ENCODE peak calls at places on chromosomes 7 and 10, in seven cellular contexts. H is stimulated activated CD8-positive, alpha-beta memory T cell treated with anti-CD3 and anti-CD28 coated beads, Interleukin-12 subunit alpha, Interleukin-12 subunit beta, amount 100 ng/mL, for 4 hours; F is nephron progenitor cell; P is CD4-positive, alpha-beta T cell; E is NCI-H1436; I is GM04504; C is stromal cell of bone marrow. O is an unnamed sample.

GRCh38 chr7:39271386-39271785 is 293.7 kb downstream of the POU6F2 start:
- DNase-seq in H (no peak), F (no peak), P (no peak), E (no peak), I (no peak), C (peak; percentile 18), O (peak; percentile 79)

GRCh38 chr10:133356549-133356948 is 1.3 kb downstream of the FUOM start:
- DNase-seq in H (no peak), F (no peak), P (no peak), E (no peak), I (no peak), C (no peak), O (no peak)

GRCh38 chr10:52783726-52784125 is 11.1 kb upstream of the MBL2 start:
- DNase-seq in H (no peak), F (no peak), P (no peak), E (no peak), I (no peak), C (no peak), O (no peak)

GRCh38 chr10:113059001-113059780 is 109.1 kb downstream of the TCF7L2 start:
- DNase-seq in H (no peak), F (peak; percentile 33), P (no peak), E (no peak), I (no peak), C (no peak), O (no peak)

GRCh38 chr7:16402084-16402483 is 19.3 kb downstream of the CRPPA start:
- DNase-seq in H (no peak), F (no peak), P (no peak), E (no peak), I (no peak), C (no peak), O (no peak)

GRCh38 chr10:25059990-25060389 is 43.6 kb downstream of the THNSL1 start:
- DNase-seq in H (no peak), F (no peak), P (no peak), E (no peak), I (peak; percentile 60), C (peak; percentile 74), O (peak; percentile 78)

GRCh38 chr10:100138921-100139496 is 46.8 kb downstream of the ERLIN1 start:
- DNase-seq in H (no peak), F (no peak), P (no peak), E (no peak), I (no peak), C (no peak), O (no peak)

GRCh38 chr10:70672165-70672992 is at the start of gene ADAMTS14:
- DNase-seq in H (peak; percentile 19), F (peak; percentile 76), P (no peak), E (peak; percentile 22), I (no peak), C (no peak), O (peak; percentile 90)

GRCh38 chr10:68543004-68543918 is 15.9 kb upstream of the SLC25A16 start:
- DNase-seq in H (no peak), F (no peak), P (no peak), E (no peak), I (no peak), C (no peak), O (no peak)

GRCh38 chr7:113824117-113824823 is 94.5 kb downstream of the PPP1R3A start:
- DNase-seq in H (no peak), F (no peak), P (no peak), E (no peak), I (no peak), C (no peak), O (no peak)

GRCh38 chr7:98439484-98439883 is 38.6 kb upstream of the BAIAP2L1 start:
- DNase-seq in H (no peak), F (no peak), P (no peak), E (no peak), I (no peak), C (no peak), O (no peak)

GRCh38 chr7:151087247-151088018 is 1.2 kb downstream of the AGAP3 start:
- DNase-seq in H (no peak), F (peak; percentile 65), P (peak; percentile 26), E (no peak), I (no peak), C (no peak), O (peak; percentile 52)

GRCh38 chr10:79984851-79985250 is 35.9 kb upstream of the SFTPD start:
- DNase-seq in H (no peak), F (no peak), P (no peak), E (no peak), I (no peak), C (no peak), O (peak; percentile 75)

GRCh38 chr10:6114299-6114698 is 25.5 kb downstream of the RBM17 start:
- DNase-seq in H (no peak), F (no peak), P (no peak), E (no peak), I (no peak), C (no peak), O (no peak)

GRCh38 chr7:139523199-139523941 is at the start of gene CLEC2L:
- DNase-seq in H (no peak), F (peak; percentile 72), P (no peak), E (no peak), I (no peak), C (no peak), O (peak; percentile 84)